ENCODE peak calls at places on chromosomes 11 and 22, in six cellular contexts. P is Peyer's patch, U is fibroblast of pulmonary artery, A is GM20000, X is lower lobe of right lung, M is left lung. V is an unnamed sample.

GRCh38 chr11:69297225-69297925 is 3.4 kb downstream of the MYEOV start:
- DNase-seq in P (peak), U (peak), A (peak), X (peak), M (peak), V (peak)

GRCh38 chr22:49964493-49965290 is 4.1 kb downstream of the PIM3 start:
- DNase-seq in P (peak), U (no peak), A (no peak), X (peak), M (peak), V (no peak)

GRCh38 chr11:61972112-61972795 is 4.8 kb upstream of the FTH1 start:
- DNase-seq in P (peak), U (no peak), A (no peak), X (no peak), M (no peak), V (no peak)

GRCh38 chr11:88507771-88508557 is 170.4 kb upstream of the CTSC start:
- DNase-seq in P (no peak), U (no peak), A (no peak), X (no peak), M (no peak), V (no peak)

GRCh38 chr11:71301046-71301857 is 48.9 kb upstream of the SHANK2 start:
- DNase-seq in P (peak), U (no peak), A (no peak), X (no peak), M (no peak), V (no peak)

GRCh38 chr11:96101146-96101545 is 177.2 kb upstream of the MTMR2 start:
- DNase-seq in P (no peak), U (no peak), A (no peak), X (no peak), M (no peak), V (no peak)

GRCh38 chr11:45622283-45622682 is 43.1 kb downstream of the CHST1 start:
- DNase-seq in P (no peak), U (no peak), A (no peak), X (no peak), M (no peak), V (no peak)

GRCh38 chr11:33564856-33565453 is 135.7 kb downstream of the C11orf91 start:
- DNase-seq in P (no peak), U (no peak), A (no peak), X (no peak), M (no peak), V (no peak)

GRCh38 chr11:75563978-75564552 is 2.0 kb downstream of the SERPINH1 start:
- DNase-seq in P (no peak), U (peak), A (no peak), X (no peak), M (peak), V (no peak)

GRCh38 chr11:106466441-106467190 is 389.2 kb downstream of the AASDHPPT start:
- DNase-seq in P (no peak), U (peak), A (no peak), X (no peak), M (no peak), V (no peak)

GRCh38 chr11:15074206-15075161 is 1.1 kb downstream of the CALCB start:
- DNase-seq in P (peak), U (peak), A (peak), X (peak), M (peak), V (peak)

GRCh38 chr11:93541884-93542752 is 1.1 kb downstream of the SMCO4 start:
- DNase-seq in P (peak), U (peak), A (peak), X (peak), M (peak), V (peak)

GRCh38 chr11:113874096-113874919 is 1.1 kb downstream of the USP28 start:
- DNase-seq in P (no peak), U (no peak), A (no peak), X (no peak), M (no peak), V (no peak)

GRCh38 chr11:71096751-71097388 is 155.5 kb downstream of the SHANK2 start:
- DNase-seq in P (no peak), U (no peak), A (no peak), X (no peak), M (no peak), V (no peak)

GRCh38 chr11:3106736-3107524 is 49.7 kb upstream of the CARS1 start:
- DNase-seq in P (peak), U (no peak), A (no peak), X (peak), M (peak), V (no peak)

GRCh38 chr22:40922484-40923303 is 28.5 kb upstream of the RBX1 start:
- DNase-seq in P (no peak), U (peak), A (peak), X (no peak), M (no peak), V (peak)

GRCh38 chr11:69487391-69487790 is 5.9 kb downstream of the LINC01488 start:
- DNase-seq in P (no peak), U (no peak), A (no peak), X (peak), M (peak), V (no peak)

GRCh38 chr22:23285734-23286133 is 105.4 kb downstream of the BCR start:
- DNase-seq in P (no peak), U (peak), A (no peak), X (no peak), M (no peak), V (no peak)

GRCh38 chr11:65931773-65932557 is 12.7 kb downstream of the DRAP1 start:
- DNase-seq in P (no peak), U (no peak), A (no peak), X (no peak), M (no peak), V (no peak)

GRCh38 chr11:127042445-127042844 is 41.9 kb upstream of the KIRREL3 start:
- DNase-seq in P (no peak), U (no peak), A (no peak), X (no peak), M (no peak), V (no peak)

GRCh38 chr11:43788394-43788793 is 92.2 kb upstream of the ALKBH3 start:
- DNase-seq in P (peak), U (no peak), A (no peak), X (no peak), M (no peak), V (no peak)

GRCh38 chr11:133598879-133599278 is 66.6 kb upstream of the OPCML start:
- DNase-seq in P (no peak), U (no peak), A (no peak), X (no peak), M (no peak), V (no peak)

GRCh38 chr22:22037229-22037628 is 54.6 kb upstream of the TOP3B start:
- DNase-seq in P (peak), U (no peak), A (no peak), X (no peak), M (no peak), V (peak)

GRCh38 chr11:19437760-19438159 is 197.0 kb upstream of the E2F8 start:
- DNase-seq in P (no peak), U (peak), A (no peak), X (no peak), M (no peak), V (no peak)

GRCh38 chr11:106917973-106918372 is 100.3 kb downstream of the GUCY1A2 start:
- DNase-seq in P (no peak), U (peak), A (peak), X (no peak), M (no peak), V (peak)

GRCh38 chr22:48362736-48363404 is 1464.8 kb downstream of the BRD1 start:
- DNase-seq in P (peak), U (no peak), A (no peak), X (no peak), M (no peak), V (no peak)

GRCh38 chr11:123382555-123383074 is 47.5 kb upstream of the GRAMD1B start:
- DNase-seq in P (no peak), U (no peak), A (no peak), X (no peak), M (no peak), V (no peak)

GRCh38 chr22:16970446-16970845 is 37.6 kb downstream of the GAB4 start:
- DNase-seq in P (no peak), U (no peak), A (no peak), X (no peak), M (no peak), V (no peak)

GRCh38 chr11:110295086-110295485 is 1.3 kb downstream of the RDX start:
- DNase-seq in P (no peak), U (no peak), A (peak), X (no peak), M (no peak), V (no peak)

GRCh38 chr11:69615545-69616278 is 25.2 kb upstream of the CCND1 start:
- DNase-seq in P (no peak), U (no peak), A (no peak), X (no peak), M (no peak), V (no peak)

GRCh38 chr11:46134540-46134939 is 13.3 kb upstream of the PHF21A start:
- DNase-seq in P (no peak), U (no peak), A (no peak), X (no peak), M (no peak), V (no peak)

DNA sequence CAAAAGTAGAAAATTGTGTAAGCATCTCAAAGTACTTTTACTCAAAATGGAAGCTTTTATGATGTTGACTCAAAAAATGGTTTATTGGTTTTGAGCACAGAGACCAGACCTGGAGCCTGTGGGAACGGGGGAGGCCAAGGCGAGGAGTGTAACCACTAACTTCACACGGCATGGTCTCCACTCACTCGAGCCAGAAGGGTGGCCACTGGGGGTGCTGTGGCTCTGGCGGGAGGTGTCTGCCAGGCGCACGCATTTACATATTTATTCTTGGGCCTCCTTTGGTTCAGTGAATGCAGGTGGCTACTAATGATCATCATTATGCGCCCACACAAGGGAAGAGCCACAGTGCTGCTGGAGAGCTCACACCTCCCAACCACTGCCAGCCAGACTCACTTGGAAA is 64.6 kb downstream of the FLRT1 start:
- DNase-seq in P (no peak), U (no peak), A (peak), X (no peak), M (no peak), V (peak)
- TF ChIP-seq CTCF in P (no peak), U (peak), A (peak), X (no peak), M (no peak), V (peak)

DNA sequence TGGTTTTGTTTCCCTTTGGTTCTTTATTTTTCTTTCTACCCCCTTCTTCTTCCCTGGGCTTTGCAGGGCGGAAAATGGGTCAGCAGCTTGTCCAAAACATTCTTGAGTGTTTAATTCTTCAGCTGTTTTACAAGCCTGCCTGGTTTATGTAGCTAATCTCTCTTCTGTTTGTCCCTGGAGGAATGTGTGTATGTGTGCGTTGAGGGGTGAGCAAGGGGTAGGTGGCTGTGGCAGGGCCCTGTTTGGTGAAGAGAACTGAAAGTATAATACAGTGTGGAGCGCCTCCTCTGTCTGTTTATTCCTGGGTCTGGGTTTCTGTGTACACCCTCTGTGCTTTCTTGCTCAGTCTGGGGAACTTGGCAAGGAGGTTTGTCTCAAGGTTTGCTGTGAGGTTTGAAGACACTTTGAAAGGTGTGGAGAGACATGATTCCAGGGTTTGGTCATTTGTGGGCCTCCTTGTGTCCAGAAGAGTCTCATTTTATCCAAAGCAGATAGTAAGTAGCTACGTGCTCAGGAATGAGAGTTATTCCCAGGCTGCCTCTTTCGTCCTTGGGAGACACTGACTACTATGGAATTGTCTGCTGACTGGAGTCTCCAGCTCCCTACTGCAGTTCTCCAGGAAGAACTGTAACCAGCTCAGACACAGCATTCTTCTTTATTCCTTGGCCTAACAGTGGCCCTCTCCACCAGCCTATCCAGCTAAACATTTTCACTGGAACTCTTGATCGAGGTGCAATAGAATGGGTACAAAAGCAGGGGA is 175.6 kb downstream of the ADAMTS15 start:
- DNase-seq in P (no peak), U (no peak), A (no peak), X (no peak), M (no peak), V (no peak)
- TF ChIP-seq CTCF in P (no peak), U (no peak), A (no peak), X (no peak), M (no peak), V (no peak)

GRCh38 chr11:125401235-125401634 is 94.8 kb downstream of the FEZ1 start:
- DNase-seq in P (no peak), U (no peak), A (no peak), X (no peak), M (no peak), V (no peak)

GRCh38 chr11:125397421-125397820 is 98.6 kb downstream of the FEZ1 start:
- DNase-seq in P (no peak), U (no peak), A (no peak), X (no peak), M (no peak), V (no peak)

GRCh38 chr11:125401746-125402145 is 94.3 kb downstream of the FEZ1 start:
- DNase-seq in P (no peak), U (peak), A (no peak), X (no peak), M (no peak), V (no peak)

GRCh38 chr11:125398475-125398874 is 97.6 kb downstream of the FEZ1 start:
- DNase-seq in P (no peak), U (no peak), A (no peak), X (no peak), M (no peak), V (no peak)

DNA sequence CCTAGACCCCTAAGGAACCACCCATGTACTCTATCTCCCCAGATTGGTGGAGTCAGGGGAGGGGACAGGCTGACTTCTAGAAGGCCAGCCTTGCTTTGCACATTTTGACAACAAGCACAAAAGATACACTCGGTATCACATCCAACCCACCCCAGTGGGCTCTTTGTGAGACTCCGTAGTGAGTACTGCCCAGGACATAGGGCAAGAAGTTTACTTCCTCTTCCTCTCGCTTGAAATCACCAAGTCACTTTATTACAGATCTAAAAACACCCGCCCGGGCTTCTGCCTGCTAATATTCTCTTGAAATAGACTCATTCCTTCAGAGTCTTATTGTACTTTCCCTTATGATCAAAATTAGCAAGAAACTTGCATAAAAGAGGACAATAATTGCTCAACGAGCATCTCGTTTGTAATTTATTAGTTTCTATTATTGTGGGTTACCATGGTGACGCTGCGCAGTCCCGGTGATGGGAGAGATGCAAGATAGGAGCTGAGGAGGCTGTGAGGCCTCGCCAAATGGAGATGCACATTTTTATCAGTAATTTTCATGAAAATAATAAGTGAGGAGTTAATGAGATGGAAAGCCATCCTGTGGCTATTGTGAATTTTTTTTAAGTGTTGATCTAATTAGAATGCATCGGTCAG is 96.9 kb downstream of the FEZ1 start:
- DNase-seq in P (no peak), U (no peak), A (no peak), X (no peak), M (no peak), V (no peak)
- TF ChIP-seq CTCF in P (no peak), U (no peak), A (no peak), X (no peak), M (no peak), V (no peak)

GRCh38 chr22:36528336-36528735 is 630 bp downstream of the EIF3D start:
- DNase-seq in P (no peak), U (peak), A (no peak), X (no peak), M (no peak), V (no peak)

DNA sequence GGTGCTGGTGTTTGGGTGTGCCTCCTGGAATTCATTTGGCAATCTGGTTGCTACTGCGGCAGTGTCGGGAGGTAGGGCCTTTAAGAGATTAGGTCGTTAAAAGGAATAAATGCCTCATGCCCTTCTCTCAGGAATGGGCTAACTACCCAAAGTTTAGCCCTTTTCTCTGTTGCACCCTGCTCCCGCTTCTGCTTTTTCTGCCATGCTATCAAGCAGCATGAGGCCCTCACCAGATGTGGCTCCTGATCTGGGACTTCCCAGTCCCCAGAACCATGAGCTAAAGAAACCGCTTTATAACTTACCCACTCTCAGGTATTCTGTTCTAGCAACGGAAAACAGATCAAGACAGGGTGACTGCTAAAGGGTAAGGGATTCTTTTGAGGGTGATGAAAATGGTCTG is 6.3 kb downstream of the EIF3D start:
- DNase-seq in P (no peak), U (no peak), A (no peak), X (no peak), M (no peak), V (no peak)
- TF ChIP-seq CTCF in P (no peak), U (no peak), A (no peak), X (no peak), M (no peak), V (no peak)

GRCh38 chr11:25734592-25735211 is 597.2 kb upstream of the ANO3 start:
- DNase-seq in P (no peak), U (peak), A (no peak), X (no peak), M (no peak), V (no peak)
- TF ChIP-seq CTCF in P (no peak), U (peak), A (peak), X (peak), M (peak), V (peak)

GRCh38 chr11:108569896-108570295 is 23.7 kb downstream of the EXPH5 start:
- DNase-seq in P (no peak), U (no peak), A (no peak), X (no peak), M (no peak), V (no peak)
- TF ChIP-seq CTCF in P (no peak), U (no peak), A (no peak), X (no peak), M (no peak), V (no peak)

DNA sequence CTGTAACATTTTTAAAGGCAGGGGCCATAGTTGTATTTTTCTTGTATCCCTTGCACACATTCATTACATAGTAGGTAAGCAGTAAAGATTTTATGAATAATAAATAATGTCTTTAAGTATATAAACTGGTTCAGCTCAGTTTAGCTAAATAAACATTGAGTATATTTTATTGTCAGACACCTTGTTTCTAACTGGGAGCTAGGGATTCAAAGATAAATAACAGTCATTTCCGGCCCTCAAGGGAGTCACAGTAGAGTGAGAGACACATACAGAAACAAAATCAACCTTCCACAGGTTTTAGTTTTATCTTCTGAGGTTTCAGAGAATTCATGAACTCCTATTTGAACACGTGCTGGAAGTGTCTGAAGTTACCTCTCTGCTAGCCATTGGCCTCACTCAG is 760.2 kb downstream of the DLG2 start:
- DNase-seq in P (no peak), U (no peak), A (no peak), X (no peak), M (no peak), V (no peak)
- TF ChIP-seq CTCF in P (no peak), U (no peak), A (no peak), X (no peak), M (no peak), V (no peak)

GRCh38 chr11:79309402-79309801 is 131.4 kb downstream of the TENM4 start:
- DNase-seq in P (no peak), U (no peak), A (no peak), X (no peak), M (no peak), V (no peak)

GRCh38 chr11:79312591-79313267 is 128.1 kb downstream of the TENM4 start:
- DNase-seq in P (no peak), U (peak), A (no peak), X (no peak), M (no peak), V (no peak)

GRCh38 chr11:79313513-79313912 is 127.3 kb downstream of the TENM4 start:
- DNase-seq in P (no peak), U (no peak), A (no peak), X (no peak), M (no peak), V (no peak)

GRCh38 chr11:79308429-79308828 is 132.4 kb downstream of the TENM4 start:
- DNase-seq in P (no peak), U (no peak), A (no peak), X (no peak), M (no peak), V (no peak)

GRCh38 chr11:79311461-79311860 is 129.4 kb downstream of the TENM4 start:
- DNase-seq in P (no peak), U (no peak), A (no peak), X (no peak), M (no peak), V (no peak)
- TF ChIP-seq CTCF in P (no peak), U (no peak), A (no peak), X (no peak), M (no peak), V (no peak)

GRCh38 chr22:46537946-46538815 is 761 bp upstream of the CELSR1 start:
- DNase-seq in P (no peak), U (peak), A (peak), X (no peak), M (peak), V (no peak)
- TF ChIP-seq CTCF in P (no peak), U (no peak), A (no peak), X (no peak), M (no peak), V (no peak)

GRCh38 chr22:45335021-45335818 is 25.5 kb downstream of the FAM118A start:
- DNase-seq in P (no peak), U (no peak), A (no peak), X (no peak), M (no peak), V (no peak)
- TF ChIP-seq CTCF in P (no peak), U (no peak), A (no peak), X (no peak), M (no peak), V (no peak)